ENCODE peak calls at places on chromosomes 2 and 18, in nine cellular contexts. M is transverse colon, L is uterus, V is A549, O is GM23248, S is fibroblast of lung, P is OCI-LY7, Q is mesendoderm, W is lung. R is an unnamed sample. For H3K4me1, the result is how much of the 10 kb centered on the place peaks cover.

GRCh38 chr2:127388423-127389164 is 819 bp upstream of the MAP3K2 start:
- DNase-seq in V (no peak), W (no peak), M (no peak), L (no peak), P (peak), O (peak), Q (no peak), S (no peak), R (no peak)

GRCh38 chr2:104844813-104845551 is 8.9 kb upstream of the POU3F3 start:
- DNase-seq in V (no peak), Q (peak), P (no peak), W (no peak), O (no peak), L (no peak), S (no peak), M (no peak), R (no peak)

GRCh38 chr2:186732843-186733242 is 39.0 kb downstream of the FAM171B start:
- DNase-seq in Q (no peak), O (no peak), M (no peak), S (no peak), V (no peak), L (no peak), W (no peak), P (no peak), R (no peak)

GRCh38 chr2:43057026-43057741 is 169.2 kb downstream of the ZFP36L2 start:
- DNase-seq in Q (no peak), W (no peak), M (no peak), L (peak), P (no peak), O (no peak), V (no peak), S (no peak), R (no peak)

GRCh38 chr2:230893881-230894781 is 29.4 kb downstream of the ITM2C start:
- DNase-seq in S (no peak), W (no peak), O (peak), Q (no peak), M (peak), V (no peak), P (peak), L (peak), R (no peak)

GRCh38 chr2:7363906-7364305 is 446.7 kb downstream of the RNF144A start:
- DNase-seq in V (peak), S (no peak), O (no peak), P (peak), M (no peak), Q (peak), W (no peak), L (no peak), R (no peak)

GRCh38 chr2:38415761-38416291 is 38.8 kb upstream of the ATL2 start:
- DNase-seq in M (no peak), V (no peak), S (no peak), Q (no peak), P (peak), W (no peak), O (no peak), L (no peak), R (no peak)

GRCh38 chr2:95346236-95346737 is 49.1 kb downstream of the KCNIP3 start:
- DNase-seq in O (peak), V (peak), M (peak), S (peak), Q (no peak), P (no peak), W (no peak), L (peak), R (peak)

GRCh38 chr2:12935726-12936125 is 219.0 kb downstream of the TRIB2 start:
- DNase-seq in P (no peak), S (no peak), M (no peak), V (no peak), L (no peak), W (no peak), O (no peak), Q (no peak), R (no peak)

GRCh38 chr2:212926948-212927347 is 224.5 kb downstream of the IKZF2 start:
- DNase-seq in P (no peak), L (peak), O (no peak), S (no peak), M (no peak), V (no peak), W (no peak), Q (no peak), R (peak)

GRCh38 chr2:45182667-45183620 is 173.7 kb upstream of the SIX2 start:
- DNase-seq in V (no peak), P (no peak), O (peak), S (peak), W (no peak), Q (no peak), M (no peak), L (no peak), R (no peak)

GRCh38 chr2:238848941-238849853 is 1.3 kb downstream of the TWIST2 start:
- DNase-seq in P (no peak), O (peak), M (no peak), W (no peak), L (no peak), S (peak), Q (peak), V (no peak), R (no peak)

GRCh38 chr2:15561574-15562344 is 625 bp upstream of the NBAS start:
- DNase-seq in W (no peak), P (peak), O (peak), Q (peak), S (peak), L (peak), V (peak), M (peak), R (peak)

GRCh38 chr2:72942293-72942692 is 25.0 kb downstream of the EMX1 start:
- DNase-seq in L (no peak), S (no peak), Q (no peak), W (no peak), M (no peak), V (no peak), P (no peak), O (no peak), R (no peak)

GRCh38 chr2:227325824-227326195 is 759 bp downstream of the MFF start:
- DNase-seq in P (peak), O (peak), S (peak), Q (peak), V (peak), L (no peak), M (peak), W (no peak), R (no peak)

GRCh38 chr2:25894135-25894830 is 16.0 kb upstream of the ASXL2 start:
- DNase-seq in M (peak), V (no peak), Q (no peak), O (peak), P (no peak), S (peak), W (no peak), L (no peak), R (no peak)

GRCh38 chr2:145692971-145693478 is 1173.1 kb upstream of the ZEB2 start:
- DNase-seq in M (no peak), Q (peak), W (peak), P (peak), O (peak), V (peak), L (no peak), S (peak), R (no peak)

GRCh38 chr2:105765415-105766299 is 20.9 kb downstream of the NCK2 start:
- DNase-seq in V (no peak), L (no peak), S (no peak), M (no peak), W (no peak), P (no peak), O (no peak), Q (no peak), R (no peak)

GRCh38 chr2:231674587-231675334 is 33.6 kb upstream of the PTMA start:
- DNase-seq in L (peak), P (peak), Q (peak), V (peak), S (peak), O (peak), M (peak), W (peak), R (peak)

GRCh38 chr2:25822190-25823117 is 55.8 kb downstream of the ASXL2 start:
- DNase-seq in O (peak), L (peak), W (peak), P (no peak), V (peak), Q (peak), M (peak), S (no peak), R (no peak)

GRCh38 chr2:2763351-2763997 is 432.4 kb upstream of the MYT1L start:
- DNase-seq in O (no peak), L (no peak), M (no peak), Q (no peak), S (no peak), P (no peak), V (no peak), W (no peak), R (no peak)

GRCh38 chr18:34222396-34223163 is 2.1 kb downstream of the NOL4 start:
- DNase-seq in P (no peak), L (no peak), O (peak), S (no peak), M (no peak), Q (peak), W (no peak), V (no peak), R (no peak)

GRCh38 chr18:56509656-56510055 is 128.7 kb downstream of the TXNL1 start:
- DNase-seq in V (no peak), M (no peak), L (no peak), W (no peak), Q (no peak), O (no peak), P (no peak), S (no peak), R (no peak)
- H3K4me1 ChIP-seq in V (under half), M (under half), L (under half), W (under half), Q (under half), O (under half), P (under half), S (under half), R (under half)

GRCh38 chr2:199329024-199329423 is 128.7 kb downstream of the SATB2 start:
- DNase-seq in M (no peak), W (no peak), S (no peak), Q (no peak), O (no peak), V (no peak), L (no peak), P (no peak), R (no peak)

GRCh38 chr2:199325881-199326280 is 131.9 kb downstream of the SATB2 start:
- DNase-seq in S (no peak), W (no peak), Q (no peak), P (no peak), M (no peak), V (no peak), O (no peak), L (no peak), R (no peak)

DNA sequence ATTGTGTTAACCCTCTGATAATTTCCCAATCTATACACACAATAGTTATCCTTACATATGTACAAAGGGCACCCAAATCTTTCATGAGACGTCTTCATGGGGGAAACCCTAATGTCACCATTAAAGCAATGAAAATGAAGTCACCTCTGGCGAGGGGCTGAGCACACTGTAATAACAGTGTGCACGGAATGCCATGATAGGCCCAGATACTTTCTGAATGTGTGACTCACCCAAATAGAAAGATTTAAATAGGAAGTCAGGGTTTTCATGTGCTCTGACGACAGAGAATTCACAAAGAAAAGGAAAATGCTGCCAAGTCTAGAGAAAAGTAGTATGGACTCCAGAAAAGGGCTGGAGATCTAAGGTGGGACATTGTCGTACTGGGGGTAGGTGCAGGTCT is 128.3 kb downstream of the SATB2 start:
- DNase-seq in V (no peak), O (no peak), P (no peak), L (no peak), W (no peak), Q (no peak), S (peak), M (no peak), R (no peak)
- H3K4me3 ChIP-seq in V (no peak), O (no peak), P (no peak), L (no peak), W (no peak), Q (no peak), S (no peak), M (no peak), R (no peak)

DNA sequence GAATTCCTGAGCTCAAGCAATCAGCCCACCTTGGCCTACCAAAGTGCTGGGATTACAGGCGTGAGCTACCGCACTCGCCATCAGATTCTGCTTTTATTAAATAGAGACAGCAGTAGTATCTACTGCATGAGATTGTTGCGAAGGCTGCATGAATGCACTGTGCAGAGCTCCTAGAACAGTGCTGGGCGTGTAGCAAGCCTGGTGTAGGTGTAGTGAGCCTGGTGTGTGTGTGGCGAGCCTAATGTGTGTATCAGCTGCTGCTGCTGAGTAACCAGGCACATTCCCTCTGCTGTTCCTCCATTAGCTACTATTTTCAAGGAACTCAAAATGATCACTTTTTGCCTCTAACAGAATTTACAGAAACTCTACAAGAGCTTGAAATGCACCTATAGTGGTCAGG is 57.6 kb downstream of the PTPRM start:
- DNase-seq in Q (no peak), P (no peak), S (no peak), L (no peak), W (no peak), O (no peak), V (no peak), M (no peak), R (no peak)
- H3K4me1 ChIP-seq in Q (under half), P (under half), S (under half), L (under half), W (under half), O (under half), V (half or more), M (under half), R (under half)

DNA sequence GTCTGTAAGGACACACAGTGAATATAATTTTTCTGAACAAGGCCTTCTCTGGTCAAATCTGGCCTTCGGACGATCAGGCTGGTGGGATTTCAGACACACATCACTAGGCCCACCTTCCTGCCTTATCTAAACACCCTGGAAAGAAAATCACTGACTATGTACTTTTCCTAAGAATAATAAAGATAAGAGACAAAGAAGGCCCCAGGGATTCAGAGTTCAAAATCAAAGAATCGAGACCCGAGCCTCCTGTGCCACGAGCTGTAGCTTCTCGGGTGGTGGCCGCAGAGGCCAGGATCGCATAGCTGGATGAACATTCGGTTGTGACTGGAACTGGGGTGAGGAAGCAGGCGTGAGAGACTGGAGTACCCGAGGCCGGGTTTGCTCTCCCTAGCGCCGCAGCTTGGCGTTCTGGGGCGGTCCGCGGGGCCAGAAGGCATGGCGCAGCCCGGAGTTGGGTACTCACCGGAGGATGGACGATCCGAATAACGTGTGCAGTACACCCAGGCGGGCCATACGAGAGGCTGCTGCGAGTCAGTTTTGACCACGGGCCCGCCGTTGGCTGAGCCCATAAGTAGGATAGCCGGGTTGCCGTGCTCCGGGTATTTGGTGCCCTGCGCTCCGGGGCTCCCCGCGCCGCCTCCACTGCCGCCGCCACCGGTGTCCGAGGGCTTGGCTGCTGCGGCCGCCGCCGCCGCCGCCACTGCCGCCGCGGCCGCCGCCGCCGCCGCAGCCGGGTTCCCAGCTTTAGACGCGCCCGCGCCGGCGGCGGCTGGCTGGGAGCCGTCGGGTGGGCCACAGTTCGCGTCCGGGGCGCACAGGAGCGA is 1.4 kb downstream of the EN1 start:
- DNase-seq in S (no peak), M (no peak), V (no peak), O (peak), L (no peak), W (no peak), Q (peak), P (no peak), R (no peak)
- H3K4me3 ChIP-seq in S (no peak), M (peak), V (peak), O (peak), L (no peak), W (no peak), Q (no peak), P (no peak), R (peak)

DNA sequence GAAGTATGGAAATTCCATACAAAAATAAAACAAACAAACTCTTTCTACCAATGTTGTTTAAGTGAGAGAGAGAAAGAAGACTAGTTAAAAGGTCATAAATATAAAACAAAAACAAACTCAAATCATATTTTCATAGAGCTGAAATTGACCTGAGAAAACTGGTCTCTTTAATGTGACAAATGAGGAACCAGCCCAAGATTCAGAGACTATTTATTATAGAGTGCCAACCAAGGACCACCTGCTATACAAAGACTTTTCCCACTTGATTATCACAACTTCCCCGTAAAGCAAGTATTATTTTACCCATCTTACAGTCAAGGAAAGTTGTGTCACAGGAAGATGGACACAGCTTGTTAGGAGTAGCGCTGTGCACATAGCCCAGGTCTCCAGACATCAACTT is 13.3 kb downstream of the ANKRD44 start:
- DNase-seq in P (peak), V (no peak), S (no peak), Q (no peak), M (no peak), L (no peak), W (no peak), O (no peak), R (no peak)
- H3K4me1 ChIP-seq in P (half or more), V (under half), S (under half), Q (under half), M (under half), L (under half), W (under half), O (under half), R (under half)

GRCh38 chr2:111066062-111066593 is 54.6 kb upstream of the BCL2L11 start:
- DNase-seq in M (no peak), P (no peak), Q (no peak), S (no peak), O (no peak), V (no peak), W (no peak), L (no peak), R (no peak)
- H3K4me3 ChIP-seq in M (no peak), P (no peak), Q (no peak), S (no peak), O (no peak), V (no peak), W (no peak), L (no peak), R (no peak)

GRCh38 chr18:48992133-48992532 is 41.4 kb upstream of the SMAD7 start:
- DNase-seq in W (no peak), V (no peak), P (no peak), L (no peak), Q (no peak), O (no peak), M (no peak), S (no peak), R (no peak)
- H3K4me1 ChIP-seq in W (under half), V (half or more), P (under half), L (under half), Q (under half), O (under half), M (under half), S (under half), R (under half)

GRCh38 chr2:201972621-201973255 is 60.9 kb upstream of the FZD7 start:
- DNase-seq in O (no peak), S (no peak), L (no peak), M (no peak), P (no peak), Q (no peak), W (no peak), V (no peak), R (no peak)
- H3K4me3 ChIP-seq in O (no peak), S (no peak), L (no peak), M (no peak), P (no peak), Q (no peak), W (no peak), V (no peak), R (no peak)

DNA sequence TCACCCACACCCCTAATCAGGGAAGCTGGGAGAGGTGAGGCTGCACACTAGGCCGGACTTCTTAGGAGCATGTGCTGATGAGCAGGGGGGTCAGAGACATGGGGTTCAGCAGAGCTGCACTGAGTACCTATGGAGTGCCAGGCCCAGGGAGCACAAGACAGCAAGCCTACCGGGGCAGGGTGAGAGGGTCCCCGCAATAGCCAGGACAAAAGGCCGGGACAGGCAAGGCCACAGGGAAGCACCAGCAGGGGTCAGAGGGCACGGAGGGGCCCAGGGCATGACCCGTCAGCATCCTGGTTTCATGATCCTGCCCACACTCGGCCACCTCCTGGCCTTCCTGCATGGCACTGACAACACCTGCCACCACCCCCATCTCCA is 73.5 kb downstream of the TNS1 start:
- DNase-seq in Q (no peak), S (no peak), L (no peak), P (no peak), M (no peak), O (no peak), W (no peak), V (no peak), R (no peak)
- H3K4me1 ChIP-seq in Q (under half), S (under half), L (half or more), P (under half), M (half or more), O (half or more), W (half or more), V (half or more), R (half or more)

GRCh38 chr18:25230658-25231326 is 121.2 kb downstream of the ZNF521 start:
- DNase-seq in O (peak), V (peak), W (peak), L (peak), M (peak), P (no peak), Q (no peak), S (peak), R (peak)
- H3K4me3 ChIP-seq in O (peak), V (no peak), W (no peak), L (no peak), M (no peak), P (no peak), Q (no peak), S (peak), R (peak)